ENCODE peak calls at places on chromosomes 4 and X, in nine cellular contexts. N is adrenal gland, F is pancreas, K is OCI-LY7, E is heart right ventricle, Z is GM12878, U is MM.1S, W is cardiac muscle cell, T is body of pancreas. M is an unnamed sample.

GRCh38 chr4:6324999-6325790 is 55.5 kb downstream of the WFS1 start:
- DNase-seq in F (no peak), U (no peak), T (no peak), N (no peak), E (peak; percentile 52), Z (no peak), W (no peak), K (no peak), M (no peak)

GRCh38 chr4:133130171-133130570 is 18.9 kb upstream of the PCDH10 start:
- DNase-seq in T (no peak), F (no peak), N (no peak), W (peak; percentile 61), E (no peak), U (no peak), Z (no peak), K (no peak), M (no peak)

GRCh38 chr4:126705271-126705670 is 927.5 kb upstream of the INTU start:
- DNase-seq in T (no peak), N (no peak), W (no peak), Z (no peak), U (no peak), K (no peak), F (no peak), E (no peak), M (no peak)

GRCh38 chr4:126733301-126733700 is 899.5 kb upstream of the INTU start:
- DNase-seq in F (no peak), K (no peak), U (no peak), Z (no peak), W (no peak), E (no peak), N (no peak), T (no peak), M (no peak)

GRCh38 chr4:33886356-33886755 is 2358.0 kb downstream of the ARAP2 start:
- DNase-seq in Z (no peak), U (no peak), K (no peak), F (no peak), N (no peak), E (no peak), W (no peak), T (no peak), M (no peak)

GRCh38 chrX:123648028-123648810 is 84.6 kb downstream of the THOC2 start:
- DNase-seq in U (no peak), Z (no peak), W (peak; percentile 69), F (peak; percentile 16), K (no peak), T (peak; percentile 4), N (no peak), E (no peak), M (no peak)

GRCh38 chrX:47078129-47079043 is at the start of gene RGN:
- DNase-seq in U (no peak), F (peak; percentile 54), W (no peak), T (peak; percentile 57), K (no peak), N (peak; percentile 59), Z (no peak), E (no peak), M (no peak)

GRCh38 chrX:132748268-132748667 is 210.2 kb downstream of the HS6ST2 start:
- DNase-seq in E (no peak), T (no peak), W (no peak), U (no peak), K (no peak), Z (no peak), F (no peak), N (no peak), M (no peak)

GRCh38 chr4:95445251-95445650 is 103.5 kb downstream of the UNC5C start:
- DNase-seq in N (no peak), U (no peak), F (no peak), T (no peak), Z (no peak), K (no peak), E (no peak), W (no peak), M (no peak)
- H3K36me3 ChIP-seq in N (no peaks in the 10 kb centered on the region), U (no peaks in the 10 kb centered on the region), F (no peaks in the 10 kb centered on the region), T (no peaks in the 10 kb centered on the region), Z (no peaks in the 10 kb centered on the region), K (no peaks in the 10 kb centered on the region), E (no peaks in the 10 kb centered on the region), W (no peaks in the 10 kb centered on the region), M (no peaks in the 10 kb centered on the region)

DNA sequence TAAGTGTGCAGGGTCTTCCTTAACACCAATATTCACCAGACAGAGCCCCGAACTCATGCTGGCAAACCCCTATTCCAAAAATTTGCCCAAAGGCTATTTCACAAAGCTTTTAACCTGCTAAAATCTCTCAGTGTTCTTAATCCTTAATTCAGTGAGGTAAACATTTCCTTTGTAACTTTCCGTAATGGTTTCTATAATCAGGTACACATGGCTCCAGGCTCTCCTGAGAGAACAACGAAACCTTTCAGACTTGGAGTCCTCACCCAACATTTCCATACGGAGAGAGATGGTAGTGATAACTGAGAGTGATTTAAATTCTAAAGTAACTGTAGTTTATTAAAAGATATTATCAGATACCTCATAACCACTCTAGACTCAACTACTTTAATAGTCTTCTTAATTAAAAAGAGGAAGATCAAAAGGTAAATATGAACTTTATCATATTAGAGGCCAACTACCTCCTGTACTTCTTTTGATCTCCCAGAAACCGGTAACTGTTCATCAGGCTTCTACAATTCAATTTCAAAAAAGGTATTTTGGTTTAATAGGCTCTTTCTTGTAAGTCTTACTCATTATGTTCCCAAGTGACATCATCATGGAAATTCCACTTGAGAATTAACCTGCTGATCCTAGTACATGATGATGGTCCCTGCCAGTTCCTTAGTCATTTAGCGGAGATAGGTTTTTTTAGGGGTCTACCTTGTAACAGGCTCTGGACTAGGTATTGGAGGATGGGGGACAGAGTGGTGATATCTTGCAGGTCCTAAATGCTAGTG is 91.4 kb upstream of the UCP1 start:
- DNase-seq in E (no peak), F (no peak), K (no peak), Z (no peak), N (no peak), U (no peak), T (no peak), W (no peak), M (no peak)
- H3K36me3 ChIP-seq in E (peaks cover 4% of the 10 kb centered on the region), F (peaks cover 40% of the 10 kb centered on the region), K (peaks cover 17% of the 10 kb centered on the region), Z (peaks cover 3% of the 10 kb centered on the region), N (peaks cover 59% of the 10 kb centered on the region), U (no peaks in the 10 kb centered on the region), T (peaks cover 13% of the 10 kb centered on the region), W (peaks cover 6% of the 10 kb centered on the region), M (no peaks in the 10 kb centered on the region)

DNA sequence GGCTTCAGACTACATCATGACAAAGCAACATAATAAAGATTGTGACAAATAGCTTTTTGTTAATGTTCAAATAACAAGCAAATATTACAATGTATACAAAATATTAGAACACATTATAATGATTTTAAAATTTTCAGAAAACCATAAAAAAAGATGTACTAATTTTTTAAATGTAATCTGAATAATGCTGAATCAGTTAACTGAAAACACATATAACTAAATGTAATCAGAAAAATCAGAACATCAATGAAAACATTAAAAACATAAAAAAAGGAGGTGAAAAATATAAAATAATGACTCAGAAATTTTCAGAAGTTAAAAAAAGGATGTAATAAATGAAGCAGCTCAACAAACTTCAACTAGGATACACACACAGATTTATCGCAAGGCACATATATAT is 53.5 kb downstream of the ZNF721 start:
- DNase-seq in W (no peak), N (no peak), E (no peak), K (no peak), Z (no peak), F (no peak), T (no peak), U (no peak), M (no peak)
- H3K36me3 ChIP-seq in W (peaks cover 16% of the 10 kb centered on the region), N (peaks cover 9% of the 10 kb centered on the region), E (peaks cover 13% of the 10 kb centered on the region), K (peaks cover 100% of the 10 kb centered on the region), Z (no peaks in the 10 kb centered on the region), F (peaks cover 13% of the 10 kb centered on the region), T (peaks cover 7% of the 10 kb centered on the region), U (peaks cover 21% of the 10 kb centered on the region), M (peaks cover 87% of the 10 kb centered on the region)

GRCh38 chr4:105272002-105272401 is 125.3 kb downstream of the TET2 start:
- DNase-seq in N (no peak), U (no peak), Z (no peak), E (no peak), F (no peak), T (no peak), K (no peak), W (no peak), M (no peak)
- H3K36me3 ChIP-seq in N (peaks cover 51% of the 10 kb centered on the region), U (no peaks in the 10 kb centered on the region), Z (peaks cover 46% of the 10 kb centered on the region), E (no peaks in the 10 kb centered on the region), F (peaks cover 50% of the 10 kb centered on the region), T (peaks cover 25% of the 10 kb centered on the region), K (no peaks in the 10 kb centered on the region), W (peaks cover 55% of the 10 kb centered on the region), M (no peaks in the 10 kb centered on the region)

DNA sequence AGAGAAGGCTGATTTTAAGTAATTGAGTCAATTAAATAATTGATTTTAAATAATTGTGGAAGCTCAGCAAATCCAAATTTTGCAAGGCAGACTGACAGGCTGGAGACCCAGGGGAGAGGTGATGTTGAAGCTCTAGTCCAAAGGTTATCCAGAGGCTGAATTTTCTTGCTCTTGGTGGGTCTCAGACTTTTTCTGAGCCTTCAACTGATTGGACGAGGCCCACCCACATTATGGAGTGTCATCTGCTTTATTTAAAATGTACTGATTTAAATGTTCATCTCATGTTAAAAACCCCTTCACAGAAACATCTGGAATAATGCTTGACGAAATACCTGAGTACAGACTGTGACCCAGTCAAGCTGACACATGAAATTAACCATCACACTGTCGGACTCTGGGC is 11.7 kb upstream of the CYTL1 start:
- DNase-seq in W (no peak), U (no peak), N (no peak), T (no peak), K (no peak), F (no peak), E (no peak), Z (no peak), M (no peak)
- H3K36me3 ChIP-seq in W (no peaks in the 10 kb centered on the region), U (no peaks in the 10 kb centered on the region), N (no peaks in the 10 kb centered on the region), T (no peaks in the 10 kb centered on the region), K (no peaks in the 10 kb centered on the region), F (no peaks in the 10 kb centered on the region), E (no peaks in the 10 kb centered on the region), Z (no peaks in the 10 kb centered on the region), M (no peaks in the 10 kb centered on the region)

DNA sequence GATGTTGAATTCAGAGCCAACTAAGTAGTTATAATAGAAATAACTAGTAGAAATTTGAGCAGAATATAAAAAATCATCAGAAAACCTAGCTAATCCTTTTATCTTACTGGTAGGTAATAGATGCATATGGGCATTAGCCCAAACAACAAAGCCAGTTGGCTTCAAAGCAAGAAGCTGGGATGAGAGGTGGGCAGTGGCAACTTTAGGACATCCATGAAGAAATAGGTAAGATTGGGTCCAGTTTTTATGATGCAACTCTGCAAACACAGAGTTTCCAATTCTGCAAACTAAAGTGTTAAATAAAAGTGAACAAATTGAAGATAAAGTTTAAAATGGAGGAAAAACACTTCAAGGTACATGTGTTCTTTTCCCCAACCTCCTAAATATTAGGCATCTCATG is 5.1 kb downstream of the PGRMC2 start:
- DNase-seq in N (no peak), Z (no peak), W (no peak), E (no peak), U (no peak), K (no peak), T (no peak), F (no peak), M (no peak)
- H3K36me3 ChIP-seq in N (no peaks in the 10 kb centered on the region), Z (no peaks in the 10 kb centered on the region), W (no peaks in the 10 kb centered on the region), E (no peaks in the 10 kb centered on the region), U (peaks cover 3% of the 10 kb centered on the region), K (peaks cover 74% of the 10 kb centered on the region), T (no peaks in the 10 kb centered on the region), F (no peaks in the 10 kb centered on the region), M (peaks cover 33% of the 10 kb centered on the region)

GRCh38 chr4:145107126-145107525 is 9.0 kb downstream of the ABCE1 start:
- DNase-seq in N (no peak), W (no peak), U (no peak), Z (no peak), T (no peak), F (no peak), E (no peak), K (no peak), M (no peak)
- H3K36me3 ChIP-seq in N (peaks cover 72% of the 10 kb centered on the region), W (peaks cover 64% of the 10 kb centered on the region), U (peaks cover 21% of the 10 kb centered on the region), Z (peaks cover 12% of the 10 kb centered on the region), T (peaks cover 31% of the 10 kb centered on the region), F (peaks cover 70% of the 10 kb centered on the region), E (no peaks in the 10 kb centered on the region), K (peaks cover 97% of the 10 kb centered on the region), M (peaks cover 44% of the 10 kb centered on the region)

GRCh38 chr4:139389102-139389501 is 64.8 kb upstream of the RAB33B start:
- DNase-seq in T (no peak), U (no peak), N (no peak), E (no peak), W (no peak), F (no peak), K (no peak), Z (no peak), M (no peak)
- H3K36me3 ChIP-seq in T (peaks cover 5% of the 10 kb centered on the region), U (peaks cover 16% of the 10 kb centered on the region), N (peaks cover 17% of the 10 kb centered on the region), E (no peaks in the 10 kb centered on the region), W (peaks cover 23% of the 10 kb centered on the region), F (no peaks in the 10 kb centered on the region), K (peaks cover 98% of the 10 kb centered on the region), Z (peaks cover 26% of the 10 kb centered on the region), M (peaks cover 14% of the 10 kb centered on the region)